ENCODE peak calls at places on chromosomes 3 and 15, in seven cellular contexts. G is fibroblast of gingiva; U is esophagus squamous epithelium; Q is NCI-H510A treated with DMSO at 0.1 percent for 48 hours; A is tibial nerve; O is stimulated activated CD4-positive, alpha-beta T cell treated with anti-CD3 and anti-CD28 coated beads, Interleukin-12 subunit alpha, Interleukin-12 subunit beta, amount 100 ng/mL, for 4 hours; D is HS-27A. J is an unnamed sample.

GRCh38 chr3:127652246-127652995 is 20.3 kb upstream of the ABTB1 start:
- DNase-seq in G (peak; percentile 39), Q (no peak), O (no peak), U (no peak), A (no peak), D (no peak), J (peak; percentile 35)

GRCh38 chr3:171315101-171315500 is 145.1 kb downstream of the TNIK start:
- DNase-seq in Q (no peak), A (no peak), O (no peak), G (no peak), D (no peak), U (no peak), J (no peak)

GRCh38 chr15:29045717-29046116 is 159.9 kb downstream of the APBA2 start:
- DNase-seq in O (no peak), G (no peak), A (no peak), D (no peak), U (no peak), Q (no peak), J (no peak)

GRCh38 chr3:186973702-186974101 is 43.4 kb downstream of the ST6GAL1 start:
- DNase-seq in O (no peak), D (no peak), G (no peak), U (no peak), A (no peak), Q (no peak), J (no peak)

GRCh38 chr3:110859993-110860392 is 211.6 kb upstream of the NECTIN3 start:
- DNase-seq in G (no peak), D (no peak), A (no peak), Q (no peak), O (no peak), U (no peak), J (no peak)

GRCh38 chr3:182794806-182795369 is 1.6 kb downstream of the ATP11B start:
- DNase-seq in Q (no peak), G (peak; percentile 6), U (no peak), O (no peak), A (no peak), D (no peak), J (no peak)

GRCh38 chr15:40769310-40770146 is at the start of gene C15orf62:
- DNase-seq in U (no peak), G (no peak), Q (peak; percentile 38), A (peak; percentile 14), D (no peak), O (peak; percentile 70), J (no peak)

GRCh38 chr3:85576091-85576690 is 617.4 kb downstream of the CADM2 start:
- DNase-seq in G (peak; percentile 42), Q (peak; percentile 35), U (no peak), D (no peak), A (peak; percentile 27), O (peak; percentile 28), J (peak; percentile 21)

GRCh38 chr3:179929091-179929529 is 107.6 kb downstream of the PEX5L start:
- DNase-seq in U (no peak), Q (peak; percentile 81), D (peak; percentile 7), A (peak; percentile 28), O (peak; percentile 17), G (peak; percentile 47), J (peak; percentile 33)

GRCh38 chr3:119524931-119525662 is 26.8 kb downstream of the TIMMDC1 start:
- DNase-seq in U (no peak), D (no peak), O (no peak), A (no peak), G (no peak), Q (no peak), J (no peak)

GRCh38 chr15:58038426-58039106 is 26.9 kb downstream of the ALDH1A2 start:
- DNase-seq in U (no peak), D (peak; percentile 45), O (no peak), Q (peak; percentile 77), A (no peak), G (peak; percentile 30), J (no peak)

GRCh38 chr3:194806991-194807685 is 121.5 kb downstream of the FAM43A start:
- DNase-seq in U (no peak), A (no peak), Q (no peak), O (no peak), G (peak; percentile 28), D (no peak), J (no peak)

GRCh38 chr3:188385295-188385694 is 231.3 kb downstream of the LPP start:
- DNase-seq in Q (no peak), O (no peak), G (no peak), U (no peak), D (no peak), A (no peak), J (no peak)

GRCh38 chr3:43641306-43642114 is 19.7 kb upstream of the ANO10 start:
- DNase-seq in G (peak; percentile 59), D (no peak), A (no peak), Q (no peak), U (no peak), O (no peak), J (no peak)